ENCODE peak calls at places on chromosomes 6 and 20, in seven cellular contexts. One of them, this sample, is unnamed.
A peak's percentile ranks its signal among the peaks of the same experiment; 100 is the strongest.

GRCh38 chr6:131331146-131331545 is 195.9 kb downstream of the AKAP7 start:
- DNase-seq in progenitor cell of endocrine pancreas: no peak
- DNase-seq in HFFc6: no peak
- DNase-seq in Calu3: no peak
- DNase-seq in endothelial cell: no peak
- DNase-seq in endothelial cell of umbilical vein: no peak
- DNase-seq in cardiac fibroblast: no peak
- DNase-seq in this sample: no peak

GRCh38 chr6:39906318-39906761 is 27.9 kb downstream of the MOCS1 start:
- DNase-seq in HFFc6: no peak
- DNase-seq in progenitor cell of endocrine pancreas: no peak
- DNase-seq in Calu3: no peak
- DNase-seq in endothelial cell: no peak
- DNase-seq in cardiac fibroblast: no peak
- DNase-seq in endothelial cell of umbilical vein: no peak
- DNase-seq in this sample: no peak

GRCh38 chr20:63027425-63028389 is 20.9 kb upstream of the BHLHE23 start:
- DNase-seq in HFFc6: peak; percentile 9
- DNase-seq in endothelial cell: no peak
- DNase-seq in progenitor cell of endocrine pancreas: no peak
- DNase-seq in Calu3: peak; percentile 64
- DNase-seq in cardiac fibroblast: no peak
- DNase-seq in endothelial cell of umbilical vein: no peak
- DNase-seq in this sample: no peak

GRCh38 chr6:53441761-53442160 is 93.0 kb upstream of the ELOVL5 start:
- DNase-seq in cardiac fibroblast: peak; percentile 57
- DNase-seq in endothelial cell of umbilical vein: no peak
- DNase-seq in progenitor cell of endocrine pancreas: no peak
- DNase-seq in endothelial cell: no peak
- DNase-seq in HFFc6: no peak
- DNase-seq in Calu3: no peak
- DNase-seq in this sample: no peak

GRCh38 chr6:1131285-1132079 is 180.4 kb upstream of the FOXQ1 start:
- DNase-seq in HFFc6: peak; percentile 95
- DNase-seq in cardiac fibroblast: peak; percentile 0
- DNase-seq in Calu3: peak; percentile 70
- DNase-seq in endothelial cell of umbilical vein: no peak
- DNase-seq in endothelial cell: no peak
- DNase-seq in progenitor cell of endocrine pancreas: no peak
- DNase-seq in this sample: no peak

GRCh38 chr6:5764401-5764955 is 242.2 kb downstream of the NRN1 start:
- DNase-seq in endothelial cell: no peak
- DNase-seq in progenitor cell of endocrine pancreas: no peak
- DNase-seq in endothelial cell of umbilical vein: no peak
- DNase-seq in cardiac fibroblast: peak; percentile 51
- DNase-seq in Calu3: no peak
- DNase-seq in HFFc6: peak; percentile 2
- DNase-seq in this sample: no peak

GRCh38 chr6:3708540-3708939 is 43.0 kb downstream of the PXDC1 start:
- DNase-seq in HFFc6: no peak
- DNase-seq in cardiac fibroblast: no peak
- DNase-seq in endothelial cell of umbilical vein: no peak
- DNase-seq in endothelial cell: no peak
- DNase-seq in progenitor cell of endocrine pancreas: no peak
- DNase-seq in Calu3: no peak
- DNase-seq in this sample: no peak

GRCh38 chr6:128597004-128597403 is 76.6 kb upstream of the PTPRK start:
- DNase-seq in cardiac fibroblast: no peak
- DNase-seq in progenitor cell of endocrine pancreas: no peak
- DNase-seq in endothelial cell: no peak
- DNase-seq in Calu3: no peak
- DNase-seq in HFFc6: no peak
- DNase-seq in endothelial cell of umbilical vein: no peak
- DNase-seq in this sample: no peak

GRCh38 chr6:3227363-3228045 is at the start of gene TUBB2B:
- DNase-seq in HFFc6: no peak
- DNase-seq in Calu3: peak; percentile 16
- DNase-seq in endothelial cell: peak; percentile 75
- DNase-seq in progenitor cell of endocrine pancreas: peak; percentile 86
- DNase-seq in endothelial cell of umbilical vein: peak; percentile 18
- DNase-seq in cardiac fibroblast: peak; percentile 11
- DNase-seq in this sample: no peak

GRCh38 chr6:129908858-129909257 is 47.7 kb upstream of the TMEM244 start:
- DNase-seq in cardiac fibroblast: no peak
- DNase-seq in endothelial cell: no peak
- DNase-seq in HFFc6: no peak
- DNase-seq in progenitor cell of endocrine pancreas: no peak
- DNase-seq in Calu3: no peak
- DNase-seq in endothelial cell of umbilical vein: no peak
- DNase-seq in this sample: no peak

GRCh38 chr6:4794140-4794707 is 18.0 kb downstream of the CDYL start:
- DNase-seq in Calu3: no peak
- DNase-seq in progenitor cell of endocrine pancreas: no peak
- DNase-seq in endothelial cell: no peak
- DNase-seq in HFFc6: no peak
- DNase-seq in cardiac fibroblast: peak; percentile 62
- DNase-seq in endothelial cell of umbilical vein: no peak
- DNase-seq in this sample: no peak

DNA sequence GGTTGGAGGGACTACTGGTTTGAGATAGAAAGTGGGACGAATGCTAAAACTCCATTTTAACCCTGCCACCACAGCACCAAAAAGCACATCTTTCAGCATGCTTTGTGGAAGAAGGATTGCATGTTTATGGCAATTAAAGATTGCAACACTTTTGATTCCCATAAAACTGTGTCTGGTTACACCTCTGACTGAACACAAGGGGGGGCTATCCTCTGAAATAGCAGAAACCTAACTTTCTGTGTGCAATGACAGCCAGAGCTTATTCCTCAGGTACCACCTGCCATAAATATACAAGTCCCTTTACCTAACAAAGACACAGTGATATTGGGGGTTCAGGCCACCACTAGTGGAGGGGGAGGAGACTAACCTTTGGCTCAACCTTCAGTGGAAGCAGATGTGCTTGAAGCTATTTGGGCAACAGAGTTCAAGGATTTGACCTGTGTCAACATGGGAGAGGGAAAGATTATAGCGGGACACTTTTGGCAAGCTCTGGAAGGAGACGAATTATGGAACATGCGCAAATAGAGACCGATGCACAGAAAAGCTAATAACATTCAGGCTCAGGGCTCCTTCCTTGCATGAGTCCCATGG is 9.6 kb upstream of the PLG start:
- DNase-seq in endothelial cell of umbilical vein: no peak
- DNase-seq in endothelial cell: no peak
- DNase-seq in Calu3: no peak
- DNase-seq in HFFc6: no peak
- DNase-seq in cardiac fibroblast: no peak
- DNase-seq in progenitor cell of endocrine pancreas: no peak
- DNase-seq in this sample: no peak
- TF ChIP-seq CTCF in endothelial cell of umbilical vein: no peak
- TF ChIP-seq CTCF in endothelial cell: peak; percentile 13
- TF ChIP-seq CTCF in Calu3: no peak
- TF ChIP-seq CTCF in HFFc6: no peak
- TF ChIP-seq CTCF in cardiac fibroblast: no peak
- TF ChIP-seq CTCF in progenitor cell of endocrine pancreas: no peak
- TF ChIP-seq CTCF in this sample: no peak

DNA sequence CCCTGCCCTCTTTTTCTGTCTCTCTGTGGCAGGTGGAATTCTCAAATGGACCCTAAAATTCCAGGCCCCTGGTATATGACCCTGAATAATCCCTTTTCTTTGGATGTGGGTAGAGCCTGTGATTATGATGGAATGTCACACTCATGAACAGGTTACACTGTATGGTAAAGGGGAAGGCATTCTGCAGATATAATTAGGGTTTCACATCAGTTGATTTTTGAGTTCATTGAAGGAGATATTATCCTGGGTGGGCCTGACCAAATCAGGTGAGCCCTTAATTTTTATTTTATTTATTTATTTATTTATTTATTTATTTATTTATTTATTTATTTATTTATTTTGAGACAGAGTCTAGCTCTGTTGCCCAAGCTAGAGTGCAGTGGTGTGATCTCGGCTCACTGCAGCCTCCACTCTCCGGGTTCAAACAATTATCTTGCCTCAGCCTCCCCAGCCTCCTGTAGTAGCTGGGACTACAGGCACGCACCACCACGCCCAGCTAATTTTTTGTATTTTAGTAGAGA is 13.7 kb upstream of the STMND1 start:
- DNase-seq in endothelial cell of umbilical vein: no peak
- DNase-seq in cardiac fibroblast: no peak
- DNase-seq in Calu3: no peak
- DNase-seq in HFFc6: no peak
- DNase-seq in endothelial cell: no peak
- DNase-seq in progenitor cell of endocrine pancreas: no peak
- DNase-seq in this sample: no peak
- TF ChIP-seq CTCF in endothelial cell of umbilical vein: no peak
- TF ChIP-seq CTCF in cardiac fibroblast: no peak
- TF ChIP-seq CTCF in Calu3: no peak
- TF ChIP-seq CTCF in HFFc6: no peak
- TF ChIP-seq CTCF in endothelial cell: no peak
- TF ChIP-seq CTCF in progenitor cell of endocrine pancreas: no peak
- TF ChIP-seq CTCF in this sample: no peak

GRCh38 chr6:101397199-101397598 is 3.7 kb downstream of the GRIK2 start:
- DNase-seq in endothelial cell: no peak
- DNase-seq in progenitor cell of endocrine pancreas: no peak
- DNase-seq in cardiac fibroblast: peak; percentile 41
- DNase-seq in Calu3: no peak
- DNase-seq in endothelial cell of umbilical vein: no peak
- DNase-seq in HFFc6: no peak
- DNase-seq in this sample: no peak
- TF ChIP-seq CTCF in endothelial cell: no peak
- TF ChIP-seq CTCF in progenitor cell of endocrine pancreas: peak; percentile 56
- TF ChIP-seq CTCF in cardiac fibroblast: no peak
- TF ChIP-seq CTCF in Calu3: peak; percentile 43
- TF ChIP-seq CTCF in endothelial cell of umbilical vein: no peak
- TF ChIP-seq CTCF in HFFc6: peak; percentile 35
- TF ChIP-seq CTCF in this sample: no peak

GRCh38 chr20:57434390-57434700 is 43.1 kb downstream of the RBM38 start:
- DNase-seq in progenitor cell of endocrine pancreas: no peak
- DNase-seq in endothelial cell: no peak
- DNase-seq in endothelial cell of umbilical vein: no peak
- DNase-seq in HFFc6: no peak
- DNase-seq in cardiac fibroblast: no peak
- DNase-seq in Calu3: no peak
- DNase-seq in this sample: no peak
- TF ChIP-seq CTCF in progenitor cell of endocrine pancreas: no peak
- TF ChIP-seq CTCF in endothelial cell: no peak
- TF ChIP-seq CTCF in endothelial cell of umbilical vein: no peak
- TF ChIP-seq CTCF in HFFc6: peak; percentile 36
- TF ChIP-seq CTCF in cardiac fibroblast: no peak
- TF ChIP-seq CTCF in Calu3: peak; percentile 20
- TF ChIP-seq CTCF in this sample: no peak

GRCh38 chr20:59387891-59388290 is 87.5 kb downstream of the EDN3 start:
- DNase-seq in endothelial cell: no peak
- DNase-seq in Calu3: no peak
- DNase-seq in endothelial cell of umbilical vein: no peak
- DNase-seq in cardiac fibroblast: no peak
- DNase-seq in progenitor cell of endocrine pancreas: no peak
- DNase-seq in HFFc6: no peak
- DNase-seq in this sample: no peak

GRCh38 chr20:59385038-59385437 is 84.6 kb downstream of the EDN3 start:
- DNase-seq in Calu3: no peak
- DNase-seq in progenitor cell of endocrine pancreas: no peak
- DNase-seq in cardiac fibroblast: no peak
- DNase-seq in HFFc6: no peak
- DNase-seq in endothelial cell of umbilical vein: no peak
- DNase-seq in endothelial cell: no peak
- DNase-seq in this sample: no peak

GRCh38 chr20:59382907-59383306 is 82.5 kb downstream of the EDN3 start:
- DNase-seq in Calu3: no peak
- DNase-seq in progenitor cell of endocrine pancreas: no peak
- DNase-seq in endothelial cell of umbilical vein: no peak
- DNase-seq in endothelial cell: no peak
- DNase-seq in HFFc6: no peak
- DNase-seq in cardiac fibroblast: no peak
- DNase-seq in this sample: no peak

GRCh38 chr20:59386819-59387218 is 86.4 kb downstream of the EDN3 start:
- DNase-seq in endothelial cell of umbilical vein: no peak
- DNase-seq in HFFc6: no peak
- DNase-seq in Calu3: no peak
- DNase-seq in progenitor cell of endocrine pancreas: no peak
- DNase-seq in cardiac fibroblast: no peak
- DNase-seq in endothelial cell: no peak
- DNase-seq in this sample: no peak

GRCh38 chr20:59385461-59385860 is 85.0 kb downstream of the EDN3 start:
- DNase-seq in progenitor cell of endocrine pancreas: no peak
- DNase-seq in endothelial cell of umbilical vein: no peak
- DNase-seq in HFFc6: no peak
- DNase-seq in Calu3: no peak
- DNase-seq in endothelial cell: no peak
- DNase-seq in cardiac fibroblast: no peak
- DNase-seq in this sample: no peak
- TF ChIP-seq CTCF in progenitor cell of endocrine pancreas: no peak
- TF ChIP-seq CTCF in endothelial cell of umbilical vein: no peak
- TF ChIP-seq CTCF in HFFc6: no peak
- TF ChIP-seq CTCF in Calu3: no peak
- TF ChIP-seq CTCF in endothelial cell: no peak
- TF ChIP-seq CTCF in cardiac fibroblast: no peak
- TF ChIP-seq CTCF in this sample: no peak

GRCh38 chr6:41176189-41176588 is 13.3 kb upstream of the TREM2 start:
- DNase-seq in Calu3: no peak
- DNase-seq in progenitor cell of endocrine pancreas: no peak
- DNase-seq in cardiac fibroblast: no peak
- DNase-seq in endothelial cell of umbilical vein: no peak
- DNase-seq in HFFc6: no peak
- DNase-seq in endothelial cell: no peak
- DNase-seq in this sample: no peak

GRCh38 chr6:41177695-41178094 is 14.8 kb upstream of the TREM2 start:
- DNase-seq in Calu3: no peak
- DNase-seq in cardiac fibroblast: no peak
- DNase-seq in progenitor cell of endocrine pancreas: no peak
- DNase-seq in endothelial cell of umbilical vein: no peak
- DNase-seq in HFFc6: no peak
- DNase-seq in endothelial cell: no peak
- DNase-seq in this sample: no peak

GRCh38 chr6:41174610-41175009 is 11.7 kb upstream of the TREM2 start:
- DNase-seq in cardiac fibroblast: no peak
- DNase-seq in progenitor cell of endocrine pancreas: no peak
- DNase-seq in Calu3: no peak
- DNase-seq in endothelial cell of umbilical vein: no peak
- DNase-seq in HFFc6: no peak
- DNase-seq in endothelial cell: no peak
- DNase-seq in this sample: no peak

GRCh38 chr6:41175084-41175483 is 12.2 kb upstream of the TREM2 start:
- DNase-seq in endothelial cell: no peak
- DNase-seq in Calu3: no peak
- DNase-seq in cardiac fibroblast: no peak
- DNase-seq in endothelial cell of umbilical vein: no peak
- DNase-seq in progenitor cell of endocrine pancreas: no peak
- DNase-seq in HFFc6: no peak
- DNase-seq in this sample: no peak

DNA sequence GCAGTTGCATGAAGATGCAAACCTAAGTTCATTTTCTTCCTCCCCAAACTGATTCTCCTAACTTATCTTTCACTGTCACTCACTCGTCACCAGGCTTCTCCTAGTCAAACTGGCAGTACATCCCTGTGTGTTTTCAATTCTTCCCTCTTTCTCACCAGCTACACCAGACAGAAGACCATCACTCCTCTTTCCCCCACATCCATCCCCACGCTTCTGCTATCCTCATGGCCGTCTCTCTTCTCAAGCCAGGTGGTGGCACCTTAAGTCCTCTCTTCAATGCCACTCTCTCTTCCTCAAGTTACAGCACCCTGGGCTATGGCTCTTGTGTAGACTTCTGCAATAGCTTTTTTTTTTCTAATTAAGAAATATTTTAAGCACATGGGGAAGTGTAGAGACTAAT is 14.4 kb upstream of the TREM2 start:
- DNase-seq in cardiac fibroblast: no peak
- DNase-seq in HFFc6: no peak
- DNase-seq in progenitor cell of endocrine pancreas: no peak
- DNase-seq in endothelial cell: no peak
- DNase-seq in Calu3: no peak
- DNase-seq in endothelial cell of umbilical vein: no peak
- DNase-seq in this sample: no peak
- TF ChIP-seq CTCF in cardiac fibroblast: no peak
- TF ChIP-seq CTCF in HFFc6: no peak
- TF ChIP-seq CTCF in progenitor cell of endocrine pancreas: no peak
- TF ChIP-seq CTCF in endothelial cell: no peak
- TF ChIP-seq CTCF in Calu3: no peak
- TF ChIP-seq CTCF in endothelial cell of umbilical vein: no peak
- TF ChIP-seq CTCF in this sample: no peak